ENCODE peak calls at places on chromosome 9, in five cellular contexts. Z is stimulated activated CD4-positive, alpha-beta T cell treated with anti-CD3 and anti-CD28 coated beads, Interleukin-12 subunit alpha, Interleukin-12 subunit beta, amount 100 ng/mL, for 48 hours; X is nephron progenitor cell; H is suprapubic skin; M is NCI-H1417. K is an unnamed sample.
A peak's percentile ranks its signal among the peaks of the same experiment; 100 is the strongest.

GRCh38 chr9:35680331-35681105 is 6.8 kb downstream of the CA9 start:
- DNase-seq in Z (no peak), X (no peak), H (no peak), M (no peak), K (no peak)

GRCh38 chr9:71984388-71985069 is 73.1 kb downstream of the C9orf85 start:
- DNase-seq in Z (no peak), X (no peak), H (no peak), M (no peak), K (no peak)

GRCh38 chr9:90967171-90967570 is 165.6 kb downstream of the SYK start:
- DNase-seq in Z (no peak), X (no peak), H (no peak), M (no peak), K (no peak)

GRCh38 chr9:137551656-137552534 is at the start of gene MRPL41:
- DNase-seq in Z (peak; percentile 77), X (peak; percentile 95), H (peak; percentile 90), M (peak; percentile 71), K (peak; percentile 96)

GRCh38 chr9:105187781-105188180 is 56.7 kb upstream of the SLC44A1 start:
- DNase-seq in Z (no peak), X (no peak), H (no peak), M (no peak), K (no peak)

GRCh38 chr9:107548298-107549142 is 59.0 kb upstream of the KLF4 start:
- DNase-seq in Z (no peak), X (no peak), H (peak; percentile 80), M (no peak), K (no peak)

GRCh38 chr9:34079181-34079580 is 30.5 kb upstream of the UBAP2 start:
- DNase-seq in Z (no peak), X (no peak), H (no peak), M (no peak), K (no peak)

GRCh38 chr9:132995906-132996305 is 17.4 kb downstream of the GFI1B start:
- DNase-seq in Z (no peak), X (no peak), H (no peak), M (no peak), K (no peak)

GRCh38 chr9:101625871-101626270 is 31.1 kb upstream of the PPP3R2 start:
- DNase-seq in Z (no peak), X (no peak), H (no peak), M (no peak), K (no peak)

GRCh38 chr9:131984564-131984963 is 95.1 kb downstream of the MED27 start:
- DNase-seq in Z (no peak), X (no peak), H (no peak), M (no peak), K (no peak)

GRCh38 chr9:128833696-128834095 is 4.1 kb upstream of the SPOUT1 start:
- DNase-seq in Z (no peak), X (no peak), H (no peak), M (no peak), K (no peak)

GRCh38 chr9:87703636-87704276 is 22.2 kb upstream of the CTSL start:
- DNase-seq in Z (no peak), X (no peak), H (no peak), M (no peak), K (peak; percentile 65)

GRCh38 chr9:10274156-10274555 is 338.6 kb downstream of the PTPRD start:
- DNase-seq in Z (no peak), X (no peak), H (no peak), M (no peak), K (no peak)

GRCh38 chr9:111000202-111000601 is 38.1 kb downstream of the LPAR1 start:
- DNase-seq in Z (no peak), X (no peak), H (no peak), M (no peak), K (no peak)